ENCODE peak calls at places on chromosomes 7 and 10, in six cellular contexts. E is PC-9, S is GM23248, T is hepatocyte, Y is MM.1S, K is HCT116. I is an unnamed sample. For H3K9me2, the result is how much of the 10 kb centered on the place peaks cover.

GRCh38 chr10:15167411-15168295 is 840 bp downstream of the NMT2 start:
- DNase-seq in E (no peak), S (peak), T (peak), Y (peak), K (peak), I (peak)

GRCh38 chr7:64946772-64947171 is 43.7 kb downstream of the ZNF273 start:
- DNase-seq in E (no peak), S (peak), T (peak), Y (no peak), K (no peak), I (peak)

GRCh38 chr7:105131033-105131656 is 117.1 kb downstream of the KMT2E start:
- DNase-seq in E (no peak), S (peak), T (no peak), Y (peak), K (no peak), I (no peak)

GRCh38 chr7:124489925-124490324 is 275.7 kb downstream of the GPR37 start:
- DNase-seq in E (no peak), S (no peak), T (no peak), Y (no peak), K (no peak), I (no peak)

GRCh38 chr7:150409300-150410030 is 30.3 kb downstream of the ZNF775 start:
- DNase-seq in E (no peak), S (no peak), T (no peak), Y (no peak), K (no peak), I (no peak)

GRCh38 chr7:23356726-23357125 is 57.6 kb downstream of the MALSU1 start:
- DNase-seq in E (no peak), S (peak), T (no peak), Y (no peak), K (no peak), I (no peak)

GRCh38 chr10:18713077-18713476 is 53.8 kb downstream of the ARL5B start:
- DNase-seq in E (peak), S (peak), T (peak), Y (no peak), K (no peak), I (no peak)

GRCh38 chr7:149732111-149732561 is 41.3 kb downstream of the ZNF467 start:
- DNase-seq in E (no peak), S (no peak), T (no peak), Y (no peak), K (no peak), I (no peak)

GRCh38 chr7:39633563-39634550 is 10.5 kb downstream of the RALA start:
- DNase-seq in E (peak), S (no peak), T (no peak), Y (no peak), K (no peak), I (no peak)

GRCh38 chr7:135923700-135924261 is 53.4 kb downstream of the MTPN start:
- DNase-seq in E (peak), S (peak), T (no peak), Y (no peak), K (peak), I (no peak)

GRCh38 chr10:131274133-131274880 is 37.2 kb downstream of the TCERG1L start:
- DNase-seq in E (no peak), S (no peak), T (no peak), Y (no peak), K (no peak), I (no peak)

GRCh38 chr7:29228289-29229011 is 33.9 kb downstream of the CHN2 start:
- DNase-seq in E (no peak), S (no peak), T (no peak), Y (no peak), K (no peak), I (no peak)

GRCh38 chr7:24290004-24290641 is 6.1 kb downstream of the NPY start:
- DNase-seq in E (peak), S (peak), T (peak), Y (peak), K (peak), I (peak)

GRCh38 chr7:16708496-16708895 is 45.1 kb upstream of the TSPAN13 start:
- DNase-seq in E (no peak), S (peak), T (no peak), Y (no peak), K (no peak), I (no peak)

GRCh38 chr7:36040679-36041078 is 112.4 kb upstream of the EEPD1 start:
- DNase-seq in E (no peak), S (peak), T (no peak), Y (no peak), K (no peak), I (no peak)

GRCh38 chr10:95475003-95475383 is 86.2 kb downstream of the SORBS1 start:
- DNase-seq in E (no peak), S (no peak), T (no peak), Y (no peak), K (no peak), I (no peak)

GRCh38 chr7:121954803-121955202 is 81.8 kb downstream of the PTPRZ1 start:
- DNase-seq in E (no peak), S (peak), T (no peak), Y (no peak), K (no peak), I (no peak)

GRCh38 chr7:26440253-26440992 is 148.8 kb downstream of the SNX10 start:
- DNase-seq in E (no peak), S (no peak), T (no peak), Y (no peak), K (no peak), I (no peak)

GRCh38 chr10:6047847-6048246 is 14.3 kb downstream of the IL2RA start:
- DNase-seq in E (no peak), S (no peak), T (no peak), Y (no peak), K (no peak), I (no peak)

GRCh38 chr10:100006241-100006886 is 3.4 kb downstream of the DNMBP start:
- DNase-seq in E (peak), S (peak), T (peak), Y (no peak), K (peak), I (no peak)

GRCh38 chr7:67854236-67854635 is 857.6 kb downstream of the TYW1 start:
- DNase-seq in E (no peak), S (peak), T (peak), Y (no peak), K (no peak), I (no peak)

GRCh38 chr7:77885155-77885554 is 86.6 kb downstream of the PHTF2 start:
- DNase-seq in E (no peak), S (no peak), T (no peak), Y (no peak), K (no peak), I (no peak)

GRCh38 chr10:43249962-43250624 is 16.8 kb downstream of the RASGEF1A start:
- DNase-seq in E (no peak), S (no peak), T (no peak), Y (no peak), K (no peak), I (no peak)

GRCh38 chr7:78523903-78524302 is 725.3 kb downstream of the PHTF2 start:
- DNase-seq in E (no peak), S (no peak), T (no peak), Y (no peak), K (no peak), I (no peak)

GRCh38 chr10:115747811-115748210 is 525.2 kb downstream of the GFRA1 start:
- DNase-seq in E (no peak), S (no peak), T (no peak), Y (no peak), K (no peak), I (no peak)

GRCh38 chr10:73857446-73857845 is 16.9 kb downstream of the CAMK2G start:
- DNase-seq in E (no peak), S (no peak), T (no peak), Y (no peak), K (no peak), I (no peak)

GRCh38 chr7:129351320-129351719 is 82.9 kb upstream of the STRIP2 start:
- DNase-seq in E (no peak), S (peak), T (no peak), Y (peak), K (no peak), I (no peak)

GRCh38 chr10:11396311-11396960 is 215.0 kb downstream of the USP6NL start:
- DNase-seq in E (no peak), S (no peak), T (no peak), Y (no peak), K (no peak), I (no peak)

GRCh38 chr7:144032985-144033384 is 15.8 kb upstream of the OR2A5 start:
- DNase-seq in E (no peak), S (no peak), T (no peak), Y (no peak), K (no peak), I (no peak)

GRCh38 chr10:3091346-3091787 is 24.0 kb downstream of the PFKP start:
- DNase-seq in E (peak), S (peak), T (peak), Y (no peak), K (peak), I (no peak)
- H3K27ac ChIP-seq in E (peak), S (peak), T (peak), Y (no peak), K (peak), I (no peak)

DNA sequence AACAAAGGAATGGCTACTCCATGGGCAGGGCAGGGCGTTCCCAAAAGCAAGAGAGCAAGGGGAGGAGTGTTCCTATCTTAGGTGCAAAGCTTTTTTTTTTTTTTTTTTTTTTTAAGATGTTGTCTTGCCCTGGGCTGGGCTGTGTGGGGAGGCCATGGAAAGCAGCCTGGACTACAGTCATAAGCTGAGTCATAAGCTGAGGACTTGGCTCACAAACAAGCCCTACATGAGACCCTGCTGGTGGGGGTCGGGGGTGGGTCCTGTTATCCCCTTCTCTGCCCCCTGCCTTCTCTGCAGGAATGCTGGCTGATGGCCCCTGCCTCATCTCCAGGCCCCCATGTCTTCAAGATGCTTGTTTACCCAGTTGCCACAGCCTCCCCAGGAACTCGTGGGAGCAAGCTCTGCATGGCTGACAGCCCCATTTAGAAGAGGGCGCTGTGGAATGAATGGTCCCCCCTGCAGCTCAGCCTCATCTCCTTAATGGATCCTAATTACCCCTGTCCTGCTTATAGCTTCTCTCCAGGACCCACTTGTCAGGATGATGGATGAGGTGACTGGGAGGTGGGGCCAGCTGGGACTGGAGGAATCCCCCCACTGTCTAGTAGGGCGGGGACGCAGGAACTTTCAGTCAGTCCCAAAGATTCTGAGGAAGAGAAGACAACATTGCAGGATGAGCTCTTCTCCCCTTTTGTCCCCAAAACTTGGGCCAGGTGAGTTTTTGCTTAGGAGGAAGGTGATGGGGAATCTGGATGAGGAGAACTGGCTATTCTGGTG is 340.8 kb upstream of the PODXL start:
- DNase-seq in E (no peak), S (peak), T (no peak), Y (no peak), K (peak), I (no peak)
- H3K9me2 ChIP-seq in E (under half), S (under half), T (under half), Y (under half), K (under half), I (under half)

DNA sequence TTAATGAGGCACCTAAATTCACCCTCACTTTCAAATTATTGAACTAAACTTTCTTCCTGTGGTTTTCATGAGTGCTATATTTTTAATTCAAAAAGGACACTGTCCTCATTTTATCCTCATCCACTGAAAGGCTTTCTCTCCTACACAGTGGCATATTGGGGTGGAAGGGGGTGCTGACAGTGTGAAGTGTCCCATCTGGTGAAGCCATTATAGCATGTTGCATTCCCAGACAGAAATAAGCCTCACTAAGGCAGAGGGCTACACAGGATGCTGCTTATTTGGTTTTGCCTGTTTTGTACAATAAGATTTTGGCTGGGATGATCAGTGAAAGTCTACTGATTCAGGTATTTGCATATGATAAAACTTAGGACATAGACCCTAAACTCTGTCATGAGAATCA is 82.4 kb upstream of the INHBA start:
- DNase-seq in E (no peak), S (no peak), T (no peak), Y (no peak), K (no peak), I (no peak)
- H2AFZ ChIP-seq in E (no peak), S (no peak), T (no peak), Y (no peak), K (no peak), I (no peak)

GRCh38 chr10:132630156-132630555 is 92.6 kb downstream of the INPP5A start:
- DNase-seq in E (no peak), S (no peak), T (no peak), Y (no peak), K (no peak), I (no peak)

GRCh38 chr10:132630666-132631347 is 93.2 kb downstream of the INPP5A start:
- DNase-seq in E (no peak), S (peak), T (no peak), Y (no peak), K (no peak), I (no peak)

GRCh38 chr10:132631348-132631735 is 93.8 kb downstream of the INPP5A start:
- DNase-seq in E (no peak), S (peak), T (no peak), Y (no peak), K (no peak), I (no peak)

GRCh38 chr10:132632851-132633684 is 95.5 kb downstream of the INPP5A start:
- DNase-seq in E (no peak), S (peak), T (no peak), Y (no peak), K (no peak), I (no peak)

GRCh38 chr10:132632091-132632561 is 94.5 kb downstream of the INPP5A start:
- DNase-seq in E (no peak), S (no peak), T (no peak), Y (no peak), K (no peak), I (no peak)
- H3K27ac ChIP-seq in E (no peak), S (no peak), T (peak), Y (no peak), K (no peak), I (no peak)